ENCODE peak calls at places on chromosome 1, in four cellular contexts. T is right atrium auricular region, U is NCI-H526, L is heart left ventricle. C is an unnamed sample.

GRCh38 chr1:63557365-63557987 is 34.2 kb downstream of the EFCAB7 start:
- DNase-seq in T (no peak), U (no peak), L (no peak), C (no peak)

GRCh38 chr1:221440658-221441057 is 301.2 kb downstream of the DUSP10 start:
- DNase-seq in T (no peak), U (no peak), L (no peak), C (peak; percentile 22)

GRCh38 chr1:2388004-2388913 is 3.1 kb downstream of the MORN1 start:
- DNase-seq in T (no peak), U (no peak), L (peak; percentile 21), C (no peak)

GRCh38 chr1:175683491-175684175 is 59.8 kb downstream of the TNR start:
- DNase-seq in T (no peak), U (peak; percentile 91), L (no peak), C (no peak)

GRCh38 chr1:174497461-174497860 is 49.7 kb downstream of the GPR52 start:
- DNase-seq in T (no peak), U (no peak), L (no peak), C (no peak)

GRCh38 chr1:46806196-46807020 is 7.6 kb downstream of the CYP4B1 start:
- DNase-seq in T (peak; percentile 93), U (no peak), L (peak; percentile 88), C (peak; percentile 92)

GRCh38 chr1:1173793-1174415 is at the start of gene TTLL10:
- DNase-seq in T (no peak), U (no peak), L (peak; percentile 25), C (peak; percentile 56)

GRCh38 chr1:41670558-41670957 is 186.1 kb upstream of the EDN2 start:
- DNase-seq in T (no peak), U (no peak), L (no peak), C (no peak)

GRCh38 chr1:158180741-158181576 is at the start of gene CD1D:
- DNase-seq in T (no peak), U (no peak), L (peak; percentile 39), C (no peak)

GRCh38 chr1:94746635-94747525 is 73.3 kb upstream of the SLC44A3 start:
- DNase-seq in T (peak; percentile 68), U (no peak), L (no peak), C (peak; percentile 77)

GRCh38 chr1:67560580-67561285 is 124.3 kb upstream of the GADD45A start:
- DNase-seq in T (no peak), U (no peak), L (no peak), C (no peak)